ENCODE peak calls at places on chromosomes 12 and 14, in seven cellular contexts. J is H9, M is IMR-90, T is neuronal stem cell, D is trophoblast cell, I is H1, G is mesenchymal stem cell. B is an unnamed sample.

GRCh38 chr12:6205144-6205539 is 4.9 kb downstream of the CD9 start:
- DNase-seq in J (peak), D (no peak), T (no peak), M (no peak), G (no peak), I (no peak), B (peak)

GRCh38 chr14:80216818-80217217 is 5.5 kb upstream of the DIO2 start:
- DNase-seq in M (peak), G (no peak), I (no peak), T (no peak), D (no peak), J (no peak), B (no peak)

GRCh38 chr14:99177876-99178630 is 93.9 kb downstream of the BCL11B start:
- DNase-seq in T (no peak), G (no peak), D (no peak), M (no peak), J (peak), I (no peak), B (no peak)

GRCh38 chr14:79583738-79584405 is 627.4 kb downstream of the DIO2 start:
- DNase-seq in I (no peak), D (peak), G (peak), T (no peak), J (no peak), M (peak), B (no peak)

GRCh38 chr14:73759183-73759713 is 45.1 kb upstream of the PNMA1 start:
- DNase-seq in J (no peak), D (peak), I (no peak), T (no peak), M (peak), G (peak), B (no peak)

GRCh38 chr14:24317141-24317927 is 6.0 kb downstream of the LTB4R start:
- DNase-seq in J (no peak), G (peak), I (no peak), M (no peak), D (no peak), T (no peak), B (peak)

GRCh38 chr14:68393178-68393763 is 399.6 kb downstream of the ZFP36L1 start:
- DNase-seq in G (no peak), M (no peak), I (no peak), D (no peak), J (no peak), T (peak), B (no peak)

GRCh38 chr12:120529641-120530314 is 820 bp upstream of the COQ5 start:
- DNase-seq in J (peak), G (peak), D (peak), M (peak), T (peak), I (no peak), B (peak)

GRCh38 chr12:39103552-39104165 is 198.3 kb upstream of the CPNE8 start:
- DNase-seq in T (peak), G (peak), J (no peak), D (peak), I (no peak), M (no peak), B (peak)

GRCh38 chr14:91261986-91262549 is 17.6 kb upstream of the GPR68 start:
- DNase-seq in I (no peak), G (no peak), J (no peak), T (no peak), M (no peak), D (no peak), B (no peak)

GRCh38 chr14:81673930-81674329 is 140.3 kb upstream of the SEL1L start:
- DNase-seq in G (no peak), J (no peak), T (no peak), M (no peak), D (no peak), I (no peak), B (no peak)

GRCh38 chr14:31045501-31046080 is 19.4 kb upstream of the STRN3 start:
- DNase-seq in T (no peak), M (no peak), G (no peak), D (no peak), J (no peak), I (no peak), B (no peak)

DNA sequence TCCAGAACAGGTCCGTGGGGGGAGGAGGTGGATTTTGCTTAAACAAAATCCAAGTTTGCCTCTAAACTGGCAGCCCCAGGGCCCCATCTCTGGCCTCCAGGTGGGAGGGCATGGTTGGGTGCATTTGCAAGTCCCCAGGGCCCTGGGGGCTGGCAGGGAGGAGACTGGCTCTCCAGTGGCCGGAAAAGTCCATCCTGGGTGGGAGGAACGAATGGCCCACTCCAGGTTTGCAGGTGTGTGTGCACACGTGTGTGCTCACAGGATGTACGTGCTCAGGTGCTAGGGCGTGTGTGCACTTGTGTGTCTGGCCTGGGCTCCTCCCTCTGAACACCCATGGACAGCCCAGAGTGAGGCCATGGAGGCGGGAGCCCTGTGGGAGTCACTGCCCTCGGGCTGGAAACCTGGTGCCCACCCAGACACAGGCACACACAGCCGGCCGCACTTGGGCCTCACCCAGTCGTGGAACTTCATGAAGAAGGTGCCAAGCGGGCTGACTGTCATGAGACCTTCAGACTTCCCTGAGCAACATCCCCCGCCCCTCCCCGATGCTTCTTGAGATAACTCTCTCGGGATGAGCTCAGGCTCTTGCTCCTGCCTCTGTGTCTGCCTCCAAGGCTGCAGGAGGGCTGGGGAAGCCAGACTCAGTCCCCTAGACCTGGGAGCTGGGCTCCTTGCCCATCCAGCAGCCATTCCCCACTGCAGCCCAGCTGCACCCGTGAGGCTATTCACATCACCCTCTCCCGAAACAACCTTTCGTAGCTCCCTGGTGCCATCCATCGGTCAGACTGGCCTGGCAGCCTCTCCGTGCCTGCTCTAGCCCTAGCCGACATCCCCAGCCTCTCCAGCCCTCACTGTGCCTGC is 9.4 kb downstream of the AHNAK2 start:
- DNase-seq in G (peak), I (no peak), T (no peak), M (no peak), J (peak), D (peak), B (peak)
- H2BK120ac ChIP-seq in G (peak), I (no peak), T (no peak), M (peak), J (no peak), D (no peak), B (no peak)

GRCh38 chr14:78081245-78081644 is 88.9 kb upstream of the NRXN3 start:
- DNase-seq in G (no peak), M (no peak), D (no peak), I (no peak), J (no peak), T (no peak), B (no peak)
- H2BK120ac ChIP-seq in G (no peak), M (no peak), D (no peak), I (no peak), J (no peak), T (no peak), B (no peak)

DNA sequence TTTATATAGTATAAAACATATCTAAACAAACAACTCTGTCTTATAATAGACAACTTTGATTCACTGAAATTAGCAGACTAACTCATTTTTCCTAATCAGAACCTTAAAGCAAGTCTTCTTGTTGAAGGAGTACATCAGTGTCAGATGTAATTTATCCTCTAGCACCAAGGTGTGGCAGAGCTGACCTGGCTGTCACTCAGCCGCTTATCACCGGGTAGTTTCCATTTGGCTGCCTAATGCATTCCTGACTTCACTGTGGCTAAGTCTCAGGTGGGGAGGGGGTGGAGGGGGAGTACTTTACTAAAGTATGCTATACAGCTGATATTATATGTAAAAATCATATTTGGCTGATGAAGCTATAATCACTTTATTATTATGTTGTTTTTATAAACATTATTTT is 339.9 kb upstream of the RGS6 start:
- DNase-seq in I (no peak), J (no peak), M (no peak), D (no peak), T (no peak), G (no peak), B (peak)
- H2BK120ac ChIP-seq in I (no peak), J (no peak), M (peak), D (no peak), T (no peak), G (no peak), B (no peak)

DNA sequence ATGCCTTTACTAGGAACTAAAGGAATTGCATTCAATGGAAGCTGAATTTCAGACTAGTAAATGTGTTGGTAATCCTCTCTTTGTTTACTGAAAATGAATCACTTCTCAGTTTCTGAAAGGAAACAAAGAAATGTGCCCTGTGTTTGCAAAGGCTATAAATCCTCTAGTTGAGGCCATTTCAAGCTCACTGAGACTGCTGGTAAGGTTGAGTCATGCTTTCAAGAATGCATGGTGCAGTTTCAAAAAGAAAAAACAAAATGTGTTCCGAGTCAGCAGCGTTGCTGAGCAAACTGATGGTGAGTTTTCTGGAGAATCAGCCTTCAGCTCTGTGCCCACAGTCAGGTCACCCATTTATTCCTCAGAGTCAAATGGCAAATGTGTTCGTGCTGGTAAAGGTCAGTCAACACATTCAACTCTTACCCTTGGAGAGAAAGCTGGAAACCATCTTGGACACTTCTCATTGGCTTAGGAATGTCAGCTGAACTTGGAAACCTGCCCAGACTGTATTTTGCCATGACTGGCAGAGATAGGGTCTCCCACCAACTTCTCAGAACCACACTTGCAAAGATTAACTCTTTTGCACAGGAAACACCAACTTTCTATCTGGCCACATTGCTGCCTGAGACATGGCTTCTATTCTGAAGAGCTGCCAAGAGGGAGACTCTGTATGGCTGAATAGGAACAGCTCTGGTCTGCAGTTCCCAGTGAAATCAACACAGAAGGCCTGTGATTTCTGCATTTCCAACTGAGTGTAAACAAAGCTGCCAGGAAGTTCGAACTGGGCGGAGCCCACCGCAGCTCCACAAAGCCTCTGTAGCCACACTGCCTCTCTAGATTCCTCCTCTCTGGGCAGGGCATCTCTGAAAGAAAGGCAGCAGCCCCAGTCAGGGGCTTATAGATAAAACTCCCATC is 484.4 kb downstream of the ATP23 start:
- DNase-seq in I (no peak), J (peak), D (peak), G (peak), M (peak), T (peak), B (peak)
- H2BK120ac ChIP-seq in I (peak), J (no peak), D (peak), G (peak), M (peak), T (no peak), B (peak)

GRCh38 chr12:88163371-88163770 is 21.3 kb downstream of the TMTC3 start:
- DNase-seq in D (peak), M (no peak), T (no peak), J (no peak), I (no peak), G (no peak), B (no peak)

GRCh38 chr12:88167384-88167783 is 25.3 kb downstream of the TMTC3 start:
- DNase-seq in J (no peak), T (no peak), D (no peak), M (no peak), G (no peak), I (no peak), B (no peak)

GRCh38 chr12:88166179-88166578 is 24.1 kb downstream of the TMTC3 start:
- DNase-seq in G (no peak), J (no peak), D (no peak), M (no peak), I (no peak), T (no peak), B (no peak)
- H2BK120ac ChIP-seq in G (no peak), J (no peak), D (no peak), M (no peak), I (no peak), T (no peak), B (no peak)

DNA sequence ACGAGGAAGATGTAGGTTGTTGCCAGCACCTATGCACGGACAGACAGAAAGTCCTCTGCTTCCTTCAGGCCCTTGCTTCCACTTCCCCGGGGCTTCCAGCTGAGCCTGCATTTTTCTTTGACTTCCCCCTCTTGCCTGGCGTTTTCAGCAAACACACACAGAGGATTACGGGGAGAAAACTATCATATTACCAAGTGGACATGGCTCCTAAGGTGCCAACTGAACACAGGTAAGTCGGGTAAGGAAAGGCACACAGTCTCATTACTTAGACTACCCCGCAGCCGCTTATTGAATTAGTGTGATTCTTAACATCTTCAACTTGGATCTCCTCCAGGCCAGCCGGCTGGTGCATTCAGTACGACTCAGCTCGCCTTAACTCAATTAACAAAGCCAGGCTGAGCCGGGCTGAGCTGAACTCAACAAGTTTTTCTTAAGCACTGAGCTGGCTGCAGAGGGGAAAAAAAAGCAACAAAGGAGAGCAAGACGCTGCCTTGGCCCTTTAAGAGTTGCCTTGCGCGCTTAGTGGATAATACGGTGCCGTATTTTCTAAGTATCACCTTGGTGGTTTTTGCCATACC is 19.2 kb upstream of the MAP1LC3B2 start:
- DNase-seq in T (peak), G (peak), I (no peak), J (peak), M (peak), D (no peak), B (peak)
- H2BK120ac ChIP-seq in T (no peak), G (no peak), I (no peak), J (no peak), M (peak), D (no peak), B (no peak)

GRCh38 chr12:109212460-109213115 is 96.2 kb downstream of the ACACB start:
- DNase-seq in M (no peak), G (no peak), J (no peak), T (no peak), D (no peak), I (no peak), B (no peak)

GRCh38 chr12:109219938-109220337 is 89.1 kb downstream of the FOXN4 start:
- DNase-seq in I (no peak), M (no peak), J (no peak), G (no peak), D (no peak), T (no peak), B (no peak)

GRCh38 chr12:109209082-109209481 is 92.7 kb downstream of the ACACB start:
- DNase-seq in G (no peak), J (no peak), I (no peak), T (no peak), D (no peak), M (no peak), B (no peak)

GRCh38 chr12:109218996-109219395 is 90.1 kb downstream of the FOXN4 start:
- DNase-seq in D (no peak), I (no peak), J (no peak), M (no peak), G (no peak), T (no peak), B (no peak)

DNA sequence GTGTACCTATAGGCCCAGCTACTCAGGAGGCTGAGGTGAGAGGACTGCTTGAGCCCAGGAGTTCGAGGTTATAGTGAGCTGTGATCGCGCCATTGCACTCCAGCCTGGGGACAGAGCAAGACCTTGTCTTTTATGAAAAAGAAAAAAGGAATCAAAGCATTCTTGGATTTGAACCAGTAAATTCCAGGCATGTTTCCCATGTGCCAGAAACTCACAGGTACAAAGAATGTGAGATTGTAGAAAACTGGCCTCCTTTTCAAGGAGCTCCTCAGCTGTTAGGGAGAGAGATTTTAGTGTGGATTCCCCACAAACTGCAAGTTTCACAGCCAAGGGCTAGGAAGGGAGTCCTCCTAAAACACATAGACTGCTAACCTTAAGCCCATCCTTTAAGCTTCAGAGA is 95.0 kb downstream of the FOXN4 start:
- DNase-seq in M (no peak), T (no peak), J (no peak), G (no peak), I (no peak), D (no peak), B (no peak)
- H2BK120ac ChIP-seq in M (no peak), T (no peak), J (no peak), G (no peak), I (no peak), D (no peak), B (no peak)

B was measured in mesendoderm.